ENCODE peak calls at places on chromosomes 4 and X, in eight cellular contexts. One of them, this sample, is unnamed.

GRCh38 chrX:16188687-16189086 is 21.4 kb downstream of the MAGEB17 start:
- DNase-seq in colonic mucosa: no peak
- DNase-seq in A673: no peak
- DNase-seq in naive thymus-derived CD4-positive, alpha-beta T cell: no peak
- DNase-seq in brain microvascular endothelial cell: no peak
- DNase-seq in GM06990: no peak
- DNase-seq in fibroblast of pulmonary artery: peak
- DNase-seq in PC-3: peak
- DNase-seq in this sample: no peak

GRCh38 chr4:101777431-101777830 is 13.1 kb upstream of the BANK1 start:
- DNase-seq in PC-3: no peak
- DNase-seq in fibroblast of pulmonary artery: no peak
- DNase-seq in brain microvascular endothelial cell: no peak
- DNase-seq in GM06990: no peak
- DNase-seq in colonic mucosa: no peak
- DNase-seq in naive thymus-derived CD4-positive, alpha-beta T cell: no peak
- DNase-seq in A673: no peak
- DNase-seq in this sample: no peak

GRCh38 chr4:151760713-151761661 is at the start of gene GATB:
- DNase-seq in PC-3: peak
- DNase-seq in A673: peak
- DNase-seq in GM06990: peak
- DNase-seq in naive thymus-derived CD4-positive, alpha-beta T cell: peak
- DNase-seq in colonic mucosa: peak
- DNase-seq in fibroblast of pulmonary artery: peak
- DNase-seq in brain microvascular endothelial cell: peak
- DNase-seq in this sample: peak

GRCh38 chr4:37584530-37585060 is 101.6 kb downstream of the RELL1 start:
- DNase-seq in A673: no peak
- DNase-seq in GM06990: no peak
- DNase-seq in fibroblast of pulmonary artery: no peak
- DNase-seq in brain microvascular endothelial cell: no peak
- DNase-seq in naive thymus-derived CD4-positive, alpha-beta T cell: no peak
- DNase-seq in PC-3: no peak
- DNase-seq in colonic mucosa: no peak
- DNase-seq in this sample: no peak

GRCh38 chrX:139079789-139080188 is 368.3 kb upstream of the FGF13 start:
- DNase-seq in A673: no peak
- DNase-seq in fibroblast of pulmonary artery: no peak
- DNase-seq in colonic mucosa: no peak
- DNase-seq in naive thymus-derived CD4-positive, alpha-beta T cell: no peak
- DNase-seq in brain microvascular endothelial cell: no peak
- DNase-seq in GM06990: no peak
- DNase-seq in PC-3: no peak
- DNase-seq in this sample: no peak

GRCh38 chrX:10769165-10769564 is 148.8 kb upstream of the MID1 start:
- DNase-seq in GM06990: no peak
- DNase-seq in PC-3: peak
- DNase-seq in colonic mucosa: no peak
- DNase-seq in brain microvascular endothelial cell: peak
- DNase-seq in fibroblast of pulmonary artery: peak
- DNase-seq in A673: peak
- DNase-seq in naive thymus-derived CD4-positive, alpha-beta T cell: no peak
- DNase-seq in this sample: no peak

GRCh38 chrX:96619588-96619987 is 65.1 kb upstream of the DIAPH2 start:
- DNase-seq in A673: no peak
- DNase-seq in brain microvascular endothelial cell: no peak
- DNase-seq in GM06990: no peak
- DNase-seq in fibroblast of pulmonary artery: peak
- DNase-seq in colonic mucosa: no peak
- DNase-seq in naive thymus-derived CD4-positive, alpha-beta T cell: no peak
- DNase-seq in PC-3: peak
- DNase-seq in this sample: no peak

GRCh38 chr4:127698789-127699200 is 31.4 kb upstream of the SLC25A31 start:
- DNase-seq in colonic mucosa: no peak
- DNase-seq in PC-3: peak
- DNase-seq in A673: peak
- DNase-seq in fibroblast of pulmonary artery: peak
- DNase-seq in GM06990: peak
- DNase-seq in naive thymus-derived CD4-positive, alpha-beta T cell: no peak
- DNase-seq in brain microvascular endothelial cell: peak
- DNase-seq in this sample: peak

GRCh38 chr4:153488719-153489384 is 22.7 kb downstream of the TMEM131L start:
- DNase-seq in GM06990: peak
- DNase-seq in colonic mucosa: no peak
- DNase-seq in PC-3: no peak
- DNase-seq in fibroblast of pulmonary artery: peak
- DNase-seq in A673: peak
- DNase-seq in naive thymus-derived CD4-positive, alpha-beta T cell: peak
- DNase-seq in brain microvascular endothelial cell: peak
- DNase-seq in this sample: no peak
- H3K4me3 ChIP-seq in GM06990: peak
- H3K4me3 ChIP-seq in colonic mucosa: peak
- H3K4me3 ChIP-seq in PC-3: no peak
- H3K4me3 ChIP-seq in fibroblast of pulmonary artery: no peak
- H3K4me3 ChIP-seq in A673: no peak
- H3K4me3 ChIP-seq in naive thymus-derived CD4-positive, alpha-beta T cell: peak
- H3K4me3 ChIP-seq in brain microvascular endothelial cell: peak
- H3K4me3 ChIP-seq in this sample: no peak

GRCh38 chr4:169312690-169313422 is 42.1 kb upstream of the SH3RF1 start:
- DNase-seq in colonic mucosa: no peak
- DNase-seq in A673: no peak
- DNase-seq in naive thymus-derived CD4-positive, alpha-beta T cell: no peak
- DNase-seq in fibroblast of pulmonary artery: no peak
- DNase-seq in PC-3: peak
- DNase-seq in GM06990: no peak
- DNase-seq in brain microvascular endothelial cell: no peak
- DNase-seq in this sample: no peak

GRCh38 chr4:169315530-169316306 is 45.0 kb upstream of the SH3RF1 start:
- DNase-seq in fibroblast of pulmonary artery: peak
- DNase-seq in A673: no peak
- DNase-seq in colonic mucosa: no peak
- DNase-seq in PC-3: peak
- DNase-seq in brain microvascular endothelial cell: peak
- DNase-seq in naive thymus-derived CD4-positive, alpha-beta T cell: no peak
- DNase-seq in GM06990: no peak
- DNase-seq in this sample: no peak

GRCh38 chr4:169311643-169312365 is 41.0 kb upstream of the SH3RF1 start:
- DNase-seq in brain microvascular endothelial cell: peak
- DNase-seq in PC-3: peak
- DNase-seq in GM06990: no peak
- DNase-seq in naive thymus-derived CD4-positive, alpha-beta T cell: no peak
- DNase-seq in colonic mucosa: peak
- DNase-seq in fibroblast of pulmonary artery: peak
- DNase-seq in A673: peak
- DNase-seq in this sample: no peak

GRCh38 chr4:169313732-169314131 is 43.0 kb upstream of the SH3RF1 start:
- DNase-seq in GM06990: no peak
- DNase-seq in brain microvascular endothelial cell: no peak
- DNase-seq in A673: no peak
- DNase-seq in naive thymus-derived CD4-positive, alpha-beta T cell: no peak
- DNase-seq in fibroblast of pulmonary artery: no peak
- DNase-seq in colonic mucosa: no peak
- DNase-seq in PC-3: no peak
- DNase-seq in this sample: no peak

DNA sequence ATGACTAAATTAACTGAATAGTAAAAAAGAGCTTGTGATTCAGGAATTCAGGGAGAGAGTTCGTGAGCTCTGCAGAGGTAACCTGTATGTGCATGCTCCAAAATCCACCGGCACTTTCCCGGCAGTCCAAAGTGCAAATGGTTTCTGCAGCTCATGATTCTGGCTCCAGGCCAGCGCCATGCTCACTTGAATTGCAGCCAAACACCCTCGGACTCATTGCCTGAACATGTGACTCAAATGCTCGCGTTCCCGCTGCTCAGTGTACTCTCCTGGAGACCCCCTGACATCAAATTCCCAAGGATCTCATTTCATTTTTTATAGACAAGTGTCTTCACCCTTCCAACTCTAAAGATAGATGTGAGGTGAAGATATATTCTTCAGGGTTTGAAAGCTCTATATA is 44.1 kb upstream of the SH3RF1 start:
- DNase-seq in colonic mucosa: peak
- DNase-seq in brain microvascular endothelial cell: peak
- DNase-seq in A673: peak
- DNase-seq in GM06990: no peak
- DNase-seq in PC-3: peak
- DNase-seq in naive thymus-derived CD4-positive, alpha-beta T cell: no peak
- DNase-seq in fibroblast of pulmonary artery: peak
- DNase-seq in this sample: no peak
- H3K4me3 ChIP-seq in colonic mucosa: no peak
- H3K4me3 ChIP-seq in brain microvascular endothelial cell: no peak
- H3K4me3 ChIP-seq in A673: no peak
- H3K4me3 ChIP-seq in GM06990: no peak
- H3K4me3 ChIP-seq in PC-3: peak
- H3K4me3 ChIP-seq in naive thymus-derived CD4-positive, alpha-beta T cell: no peak
- H3K4me3 ChIP-seq in fibroblast of pulmonary artery: no peak
- H3K4me3 ChIP-seq in this sample: no peak

GRCh38 chr4:140234697-140235060 is 80.7 kb upstream of the MAML3 start:
- DNase-seq in GM06990: no peak
- DNase-seq in naive thymus-derived CD4-positive, alpha-beta T cell: no peak
- DNase-seq in fibroblast of pulmonary artery: no peak
- DNase-seq in PC-3: no peak
- DNase-seq in colonic mucosa: no peak
- DNase-seq in A673: no peak
- DNase-seq in brain microvascular endothelial cell: no peak
- DNase-seq in this sample: no peak
- H3K4me3 ChIP-seq in GM06990: no peak
- H3K4me3 ChIP-seq in naive thymus-derived CD4-positive, alpha-beta T cell: no peak
- H3K4me3 ChIP-seq in fibroblast of pulmonary artery: no peak
- H3K4me3 ChIP-seq in PC-3: no peak
- H3K4me3 ChIP-seq in colonic mucosa: no peak
- H3K4me3 ChIP-seq in A673: no peak
- H3K4me3 ChIP-seq in brain microvascular endothelial cell: no peak
- H3K4me3 ChIP-seq in this sample: no peak

GRCh38 chr4:107988763-107989035 is 990 bp upstream of the HADH start:
- DNase-seq in GM06990: no peak
- DNase-seq in fibroblast of pulmonary artery: no peak
- DNase-seq in colonic mucosa: peak
- DNase-seq in PC-3: no peak
- DNase-seq in A673: no peak
- DNase-seq in brain microvascular endothelial cell: no peak
- DNase-seq in naive thymus-derived CD4-positive, alpha-beta T cell: no peak
- DNase-seq in this sample: no peak
- H3K4me3 ChIP-seq in GM06990: no peak
- H3K4me3 ChIP-seq in fibroblast of pulmonary artery: no peak
- H3K4me3 ChIP-seq in colonic mucosa: peak
- H3K4me3 ChIP-seq in PC-3: peak
- H3K4me3 ChIP-seq in A673: no peak
- H3K4me3 ChIP-seq in brain microvascular endothelial cell: no peak
- H3K4me3 ChIP-seq in naive thymus-derived CD4-positive, alpha-beta T cell: no peak
- H3K4me3 ChIP-seq in this sample: no peak

DNA sequence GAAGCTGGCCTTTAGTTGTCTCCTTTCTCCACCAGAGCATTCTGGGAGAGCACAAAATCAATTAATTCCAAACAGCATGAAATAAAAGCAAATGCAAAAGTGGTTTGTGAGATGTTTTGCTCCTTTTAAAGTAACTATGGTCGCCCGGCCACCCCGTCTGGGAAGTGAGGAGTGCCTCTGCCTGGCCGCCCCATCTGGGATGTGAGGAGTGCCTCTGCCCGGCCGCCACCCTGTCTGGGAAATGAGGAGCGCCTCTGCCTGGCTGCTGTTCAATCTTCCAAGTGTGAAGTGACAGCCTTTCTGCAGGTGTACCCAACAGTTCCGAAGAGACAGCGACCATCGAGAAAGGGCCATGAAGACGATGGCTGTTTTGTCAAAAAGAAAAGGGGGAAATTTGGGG is 381.3 kb upstream of the FGF16 start:
- DNase-seq in brain microvascular endothelial cell: no peak
- DNase-seq in GM06990: no peak
- DNase-seq in fibroblast of pulmonary artery: no peak
- DNase-seq in naive thymus-derived CD4-positive, alpha-beta T cell: no peak
- DNase-seq in A673: no peak
- DNase-seq in PC-3: no peak
- DNase-seq in colonic mucosa: no peak
- DNase-seq in this sample: no peak
- H3K4me3 ChIP-seq in brain microvascular endothelial cell: no peak
- H3K4me3 ChIP-seq in GM06990: no peak
- H3K4me3 ChIP-seq in fibroblast of pulmonary artery: no peak
- H3K4me3 ChIP-seq in naive thymus-derived CD4-positive, alpha-beta T cell: no peak
- H3K4me3 ChIP-seq in A673: no peak
- H3K4me3 ChIP-seq in PC-3: no peak
- H3K4me3 ChIP-seq in colonic mucosa: no peak
- H3K4me3 ChIP-seq in this sample: no peak

GRCh38 chr4:99404595-99405287 is 30.4 kb downstream of the ADH7 start:
- DNase-seq in PC-3: peak
- DNase-seq in A673: no peak
- DNase-seq in GM06990: peak
- DNase-seq in fibroblast of pulmonary artery: peak
- DNase-seq in brain microvascular endothelial cell: peak
- DNase-seq in naive thymus-derived CD4-positive, alpha-beta T cell: no peak
- DNase-seq in colonic mucosa: no peak
- DNase-seq in this sample: peak

GRCh38 chr4:99405433-99406115 is 29.6 kb downstream of the ADH7 start:
- DNase-seq in colonic mucosa: peak
- DNase-seq in GM06990: peak
- DNase-seq in fibroblast of pulmonary artery: peak
- DNase-seq in A673: peak
- DNase-seq in brain microvascular endothelial cell: peak
- DNase-seq in naive thymus-derived CD4-positive, alpha-beta T cell: peak
- DNase-seq in PC-3: peak
- DNase-seq in this sample: no peak

GRCh38 chr4:99411041-99411440 is 24.1 kb downstream of the ADH7 start:
- DNase-seq in colonic mucosa: no peak
- DNase-seq in PC-3: no peak
- DNase-seq in brain microvascular endothelial cell: no peak
- DNase-seq in naive thymus-derived CD4-positive, alpha-beta T cell: no peak
- DNase-seq in A673: no peak
- DNase-seq in fibroblast of pulmonary artery: no peak
- DNase-seq in GM06990: no peak
- DNase-seq in this sample: no peak

GRCh38 chr4:99410075-99410474 is 25.1 kb downstream of the ADH7 start:
- DNase-seq in GM06990: no peak
- DNase-seq in A673: no peak
- DNase-seq in naive thymus-derived CD4-positive, alpha-beta T cell: no peak
- DNase-seq in PC-3: no peak
- DNase-seq in fibroblast of pulmonary artery: no peak
- DNase-seq in brain microvascular endothelial cell: no peak
- DNase-seq in colonic mucosa: no peak
- DNase-seq in this sample: no peak

GRCh38 chr4:99408346-99408745 is 26.8 kb downstream of the ADH7 start:
- DNase-seq in naive thymus-derived CD4-positive, alpha-beta T cell: no peak
- DNase-seq in PC-3: no peak
- DNase-seq in colonic mucosa: no peak
- DNase-seq in brain microvascular endothelial cell: no peak
- DNase-seq in A673: no peak
- DNase-seq in GM06990: no peak
- DNase-seq in fibroblast of pulmonary artery: peak
- DNase-seq in this sample: no peak
- H3K4me3 ChIP-seq in naive thymus-derived CD4-positive, alpha-beta T cell: no peak
- H3K4me3 ChIP-seq in PC-3: no peak
- H3K4me3 ChIP-seq in colonic mucosa: no peak
- H3K4me3 ChIP-seq in brain microvascular endothelial cell: no peak
- H3K4me3 ChIP-seq in A673: no peak
- H3K4me3 ChIP-seq in GM06990: no peak
- H3K4me3 ChIP-seq in fibroblast of pulmonary artery: no peak
- H3K4me3 ChIP-seq in this sample: no peak

GRCh38 chr4:77159798-77160197 is 2.8 kb downstream of the CCNG2 start:
- DNase-seq in fibroblast of pulmonary artery: no peak
- DNase-seq in colonic mucosa: no peak
- DNase-seq in A673: no peak
- DNase-seq in GM06990: no peak
- DNase-seq in naive thymus-derived CD4-positive, alpha-beta T cell: no peak
- DNase-seq in PC-3: no peak
- DNase-seq in brain microvascular endothelial cell: no peak
- DNase-seq in this sample: no peak
- H3K4me3 ChIP-seq in fibroblast of pulmonary artery: no peak
- H3K4me3 ChIP-seq in colonic mucosa: peak
- H3K4me3 ChIP-seq in A673: no peak
- H3K4me3 ChIP-seq in GM06990: no peak
- H3K4me3 ChIP-seq in naive thymus-derived CD4-positive, alpha-beta T cell: no peak
- H3K4me3 ChIP-seq in PC-3: peak
- H3K4me3 ChIP-seq in brain microvascular endothelial cell: no peak
- H3K4me3 ChIP-seq in this sample: no peak

GRCh38 chr4:67861513-67861912 is 22.3 kb downstream of the TMPRSS11D start:
- DNase-seq in brain microvascular endothelial cell: no peak
- DNase-seq in PC-3: no peak
- DNase-seq in A673: no peak
- DNase-seq in colonic mucosa: no peak
- DNase-seq in fibroblast of pulmonary artery: no peak
- DNase-seq in GM06990: peak
- DNase-seq in naive thymus-derived CD4-positive, alpha-beta T cell: no peak
- DNase-seq in this sample: no peak
- H3K4me3 ChIP-seq in brain microvascular endothelial cell: no peak
- H3K4me3 ChIP-seq in PC-3: no peak
- H3K4me3 ChIP-seq in A673: no peak
- H3K4me3 ChIP-seq in colonic mucosa: no peak
- H3K4me3 ChIP-seq in fibroblast of pulmonary artery: no peak
- H3K4me3 ChIP-seq in GM06990: no peak
- H3K4me3 ChIP-seq in naive thymus-derived CD4-positive, alpha-beta T cell: no peak
- H3K4me3 ChIP-seq in this sample: no peak